ENCODE peak calls at places on chromosomes 6 and 20, in eight cellular contexts. One of them, this sample, is unnamed.

GRCh38 chr6:112701201-112701600 is 354.1 kb downstream of the RFPL4B start:
- DNase-seq in left cardiac atrium: peak; percentile 32
- DNase-seq in endothelial cell: no peak
- DNase-seq in mesothelial cell of epicardium: no peak
- DNase-seq in left lobe of liver: no peak
- DNase-seq in neural crest cell: no peak
- DNase-seq in HFFc6: no peak
- DNase-seq in dermis blood vessel endothelial cell: peak; percentile 67
- DNase-seq in this sample: no peak

GRCh38 chr20:44644384-44645131 is 6.9 kb downstream of the ADA start:
- DNase-seq in mesothelial cell of epicardium: no peak
- DNase-seq in left lobe of liver: no peak
- DNase-seq in neural crest cell: no peak
- DNase-seq in HFFc6: no peak
- DNase-seq in dermis blood vessel endothelial cell: peak; percentile 43
- DNase-seq in left cardiac atrium: no peak
- DNase-seq in endothelial cell: no peak
- DNase-seq in this sample: no peak

GRCh38 chr6:47362857-47363461 is 53.3 kb upstream of the TNFRSF21 start:
- DNase-seq in neural crest cell: no peak
- DNase-seq in mesothelial cell of epicardium: no peak
- DNase-seq in dermis blood vessel endothelial cell: no peak
- DNase-seq in endothelial cell: no peak
- DNase-seq in HFFc6: no peak
- DNase-seq in left cardiac atrium: no peak
- DNase-seq in left lobe of liver: no peak
- DNase-seq in this sample: no peak

GRCh38 chr6:135094403-135094821 is 39.8 kb upstream of the HBS1L start:
- DNase-seq in HFFc6: no peak
- DNase-seq in dermis blood vessel endothelial cell: no peak
- DNase-seq in left lobe of liver: no peak
- DNase-seq in left cardiac atrium: no peak
- DNase-seq in mesothelial cell of epicardium: no peak
- DNase-seq in endothelial cell: no peak
- DNase-seq in neural crest cell: no peak
- DNase-seq in this sample: no peak

GRCh38 chr20:23332467-23332866 is 18.1 kb upstream of the NXT1 start:
- DNase-seq in endothelial cell: no peak
- DNase-seq in left lobe of liver: no peak
- DNase-seq in left cardiac atrium: no peak
- DNase-seq in mesothelial cell of epicardium: no peak
- DNase-seq in HFFc6: no peak
- DNase-seq in neural crest cell: no peak
- DNase-seq in dermis blood vessel endothelial cell: no peak
- DNase-seq in this sample: no peak

GRCh38 chr20:63626424-63627128 is at the start of gene GMEB2:
- DNase-seq in left cardiac atrium: peak; percentile 81
- DNase-seq in left lobe of liver: peak; percentile 79
- DNase-seq in mesothelial cell of epicardium: peak; percentile 95
- DNase-seq in HFFc6: no peak
- DNase-seq in neural crest cell: no peak
- DNase-seq in dermis blood vessel endothelial cell: peak; percentile 78
- DNase-seq in endothelial cell: peak; percentile 68
- DNase-seq in this sample: peak; percentile 34

GRCh38 chr6:45677381-45677992 is 299.8 kb upstream of the SUPT3H start:
- DNase-seq in neural crest cell: no peak
- DNase-seq in endothelial cell: no peak
- DNase-seq in left lobe of liver: no peak
- DNase-seq in left cardiac atrium: no peak
- DNase-seq in dermis blood vessel endothelial cell: peak; percentile 83
- DNase-seq in mesothelial cell of epicardium: no peak
- DNase-seq in HFFc6: no peak
- DNase-seq in this sample: no peak

GRCh38 chr6:31765910-31766794 is 3.7 kb downstream of the SAPCD1 start:
- DNase-seq in mesothelial cell of epicardium: no peak
- DNase-seq in endothelial cell: no peak
- DNase-seq in neural crest cell: no peak
- DNase-seq in dermis blood vessel endothelial cell: peak; percentile 54
- DNase-seq in HFFc6: no peak
- DNase-seq in left lobe of liver: no peak
- DNase-seq in left cardiac atrium: no peak
- DNase-seq in this sample: no peak

GRCh38 chr20:4441871-4442270 is 279.8 kb upstream of the PRND start:
- DNase-seq in left cardiac atrium: no peak
- DNase-seq in HFFc6: no peak
- DNase-seq in endothelial cell: no peak
- DNase-seq in dermis blood vessel endothelial cell: no peak
- DNase-seq in left lobe of liver: no peak
- DNase-seq in neural crest cell: no peak
- DNase-seq in mesothelial cell of epicardium: no peak
- DNase-seq in this sample: no peak

GRCh38 chr20:50824137-50824536 is 29.3 kb downstream of the BCAS4 start:
- DNase-seq in left cardiac atrium: peak; percentile 58
- DNase-seq in dermis blood vessel endothelial cell: peak; percentile 37
- DNase-seq in neural crest cell: no peak
- DNase-seq in endothelial cell: no peak
- DNase-seq in left lobe of liver: no peak
- DNase-seq in mesothelial cell of epicardium: no peak
- DNase-seq in HFFc6: peak; percentile 71
- DNase-seq in this sample: peak; percentile 76

GRCh38 chr6:149168968-149169367 is 148.5 kb upstream of the TAB2 start:
- DNase-seq in endothelial cell: no peak
- DNase-seq in left lobe of liver: no peak
- DNase-seq in mesothelial cell of epicardium: no peak
- DNase-seq in dermis blood vessel endothelial cell: no peak
- DNase-seq in left cardiac atrium: no peak
- DNase-seq in HFFc6: no peak
- DNase-seq in neural crest cell: no peak
- DNase-seq in this sample: no peak

GRCh38 chr6:149859368-149859767 is 4.8 kb downstream of the LRP11 start:
- DNase-seq in HFFc6: peak; percentile 92
- DNase-seq in left cardiac atrium: no peak
- DNase-seq in neural crest cell: no peak
- DNase-seq in dermis blood vessel endothelial cell: no peak
- DNase-seq in mesothelial cell of epicardium: no peak
- DNase-seq in left lobe of liver: no peak
- DNase-seq in endothelial cell: no peak
- DNase-seq in this sample: no peak

GRCh38 chr20:2797136-2797983 is 3.1 kb downstream of the CPXM1 start:
- DNase-seq in mesothelial cell of epicardium: no peak
- DNase-seq in left cardiac atrium: no peak
- DNase-seq in HFFc6: no peak
- DNase-seq in endothelial cell: no peak
- DNase-seq in neural crest cell: no peak
- DNase-seq in dermis blood vessel endothelial cell: no peak
- DNase-seq in left lobe of liver: no peak
- DNase-seq in this sample: no peak

GRCh38 chr6:14275493-14275851 is 157.9 kb downstream of the CD83 start:
- DNase-seq in mesothelial cell of epicardium: no peak
- DNase-seq in dermis blood vessel endothelial cell: no peak
- DNase-seq in neural crest cell: no peak
- DNase-seq in HFFc6: no peak
- DNase-seq in left cardiac atrium: peak; percentile 37
- DNase-seq in endothelial cell: no peak
- DNase-seq in left lobe of liver: no peak
- DNase-seq in this sample: no peak

GRCh38 chr6:19712012-19712688 is 125.0 kb upstream of the ID4 start:
- DNase-seq in HFFc6: no peak
- DNase-seq in left lobe of liver: no peak
- DNase-seq in neural crest cell: no peak
- DNase-seq in mesothelial cell of epicardium: no peak
- DNase-seq in endothelial cell: no peak
- DNase-seq in dermis blood vessel endothelial cell: no peak
- DNase-seq in left cardiac atrium: no peak
- DNase-seq in this sample: no peak

GRCh38 chr20:41643504-41643938 is 25.3 kb upstream of the CHD6 start:
- DNase-seq in HFFc6: peak; percentile 37
- DNase-seq in endothelial cell: no peak
- DNase-seq in dermis blood vessel endothelial cell: peak; percentile 35
- DNase-seq in left cardiac atrium: peak; percentile 60
- DNase-seq in mesothelial cell of epicardium: no peak
- DNase-seq in left lobe of liver: no peak
- DNase-seq in neural crest cell: no peak
- DNase-seq in this sample: no peak

GRCh38 chr6:43798688-43799444 is 28.9 kb downstream of the VEGFA start:
- DNase-seq in neural crest cell: no peak
- DNase-seq in dermis blood vessel endothelial cell: peak; percentile 67
- DNase-seq in endothelial cell: no peak
- DNase-seq in HFFc6: peak; percentile 84
- DNase-seq in mesothelial cell of epicardium: no peak
- DNase-seq in left cardiac atrium: peak; percentile 61
- DNase-seq in left lobe of liver: peak; percentile 82
- DNase-seq in this sample: peak; percentile 56